ENCODE peak calls at places on chromosomes 16 and 17, in five cellular contexts. A is activated CD8-positive, alpha-beta memory T cell treated with anti-CD3 and anti-CD28 coated beads for 1 hour; M is NCI-H510A treated with DMSO at 0.1 percent for 48 hours; V is activated CD4-positive, CD25-positive, alpha-beta regulatory T cell treated with anti-CD3 and anti-CD28 coated beads, Interleukin-2, amount 50 U/mL, for 72 hours; X is stimulated activated CD4-positive, alpha-beta T cell treated with anti-CD3 and anti-CD28 coated beads, TNF-alpha, amount 100 ng/mL, for 48 hours. N is an unnamed sample.

GRCh38 chr16:14286381-14287230 is 215.5 kb downstream of the MRTFB start:
- DNase-seq in A (no peak), M (no peak), V (no peak), X (no peak), N (no peak)

GRCh38 chr17:11935734-11936406 is 61.4 kb downstream of the ZNF18 start:
- DNase-seq in A (no peak), M (no peak), V (no peak), X (peak), N (no peak)

GRCh38 chr17:12568358-12569251 is 97.1 kb upstream of the MYOCD start:
- DNase-seq in A (no peak), M (no peak), V (no peak), X (no peak), N (no peak)

GRCh38 chr17:72421128-72422092 is 300.6 kb downstream of the SOX9 start:
- DNase-seq in A (no peak), M (no peak), V (peak), X (peak), N (no peak)

GRCh38 chr17:76050226-76051070 is 21.9 kb downstream of the SRP68 start:
- DNase-seq in A (no peak), M (no peak), V (no peak), X (no peak), N (no peak)

GRCh38 chr17:30173649-30174048 is 57.0 kb downstream of the NSRP1 start:
- DNase-seq in A (no peak), M (no peak), V (no peak), X (no peak), N (no peak)

GRCh38 chr16:50195276-50195675 is 42.2 kb downstream of the TENT4B start:
- DNase-seq in A (no peak), M (no peak), V (no peak), X (no peak), N (no peak)

GRCh38 chr16:31874354-31875111 is 926 bp downstream of the ZNF267 start:
- DNase-seq in A (no peak), M (peak), V (no peak), X (no peak), N (no peak)

GRCh38 chr16:27169511-27170071 is 33.7 kb upstream of the KDM8 start:
- DNase-seq in A (peak), M (peak), V (peak), X (peak), N (no peak)

GRCh38 chr16:9713151-9713550 is 469.1 kb downstream of the GRIN2A start:
- DNase-seq in A (no peak), M (no peak), V (no peak), X (no peak), N (no peak)

GRCh38 chr17:52035336-52035915 is 123.1 kb downstream of the CA10 start:
- DNase-seq in A (no peak), M (no peak), V (no peak), X (no peak), N (no peak)